ENCODE peak calls at places on chromosomes 16 and 17, in six cellular contexts. One of them, this sample, is unnamed.
A peak's percentile ranks its signal among the peaks of the same experiment; 100 is the strongest.

GRCh38 chr16:28210264-28210663 is 1.5 kb downstream of the XPO6 start:
- DNase-seq in endothelial cell of umbilical vein: peak; percentile 32
- DNase-seq in K562: no peak
- DNase-seq in HepG2: no peak
- DNase-seq in GM12878: no peak
- DNase-seq in A549: no peak
- DNase-seq in this sample: no peak

GRCh38 chr16:19008245-19008644 is 24.5 kb downstream of the TMC7 start:
- DNase-seq in K562: no peak
- DNase-seq in HepG2: peak; percentile 71
- DNase-seq in endothelial cell of umbilical vein: no peak
- DNase-seq in A549: no peak
- DNase-seq in GM12878: no peak
- DNase-seq in this sample: no peak

GRCh38 chr17:1714980-1715802 is 5.0 kb upstream of the TLCD2 start:
- DNase-seq in K562: peak; percentile 61
- DNase-seq in HepG2: peak; percentile 84
- DNase-seq in GM12878: no peak
- DNase-seq in A549: peak; percentile 91
- DNase-seq in endothelial cell of umbilical vein: peak; percentile 83
- DNase-seq in this sample: peak; percentile 52

GRCh38 chr17:76670020-76670707 is 26.6 kb upstream of the ST6GALNAC1 start:
- DNase-seq in HepG2: no peak
- DNase-seq in K562: no peak
- DNase-seq in endothelial cell of umbilical vein: peak; percentile 25
- DNase-seq in A549: no peak
- DNase-seq in GM12878: no peak
- DNase-seq in this sample: no peak

GRCh38 chr17:77117415-77117814 is 23.4 kb upstream of the SEC14L1 start:
- DNase-seq in endothelial cell of umbilical vein: no peak
- DNase-seq in K562: no peak
- DNase-seq in A549: no peak
- DNase-seq in GM12878: no peak
- DNase-seq in HepG2: no peak
- DNase-seq in this sample: no peak

GRCh38 chr16:30004811-30005242 is 6.0 kb downstream of the DOC2A start:
- DNase-seq in endothelial cell of umbilical vein: no peak
- DNase-seq in GM12878: no peak
- DNase-seq in A549: no peak
- DNase-seq in HepG2: no peak
- DNase-seq in K562: no peak
- DNase-seq in this sample: no peak

GRCh38 chr16:68658258-68658973 is 13.3 kb downstream of the CDH3 start:
- DNase-seq in K562: no peak
- DNase-seq in A549: peak; percentile 50
- DNase-seq in HepG2: no peak
- DNase-seq in endothelial cell of umbilical vein: no peak
- DNase-seq in GM12878: no peak
- DNase-seq in this sample: no peak

GRCh38 chr16:65353183-65353582 is 231.3 kb upstream of the CDH11 start:
- DNase-seq in HepG2: no peak
- DNase-seq in K562: no peak
- DNase-seq in endothelial cell of umbilical vein: no peak
- DNase-seq in A549: no peak
- DNase-seq in GM12878: no peak
- DNase-seq in this sample: no peak

GRCh38 chr16:17938546-17938945 is 398.0 kb downstream of the NPIPA8 start:
- DNase-seq in endothelial cell of umbilical vein: no peak
- DNase-seq in GM12878: no peak
- DNase-seq in HepG2: no peak
- DNase-seq in K562: no peak
- DNase-seq in A549: no peak
- DNase-seq in this sample: no peak

GRCh38 chr17:32671891-32672290 is 185.1 kb downstream of the CDK5R1 start:
- DNase-seq in endothelial cell of umbilical vein: peak; percentile 62
- DNase-seq in K562: no peak
- DNase-seq in A549: no peak
- DNase-seq in HepG2: no peak
- DNase-seq in GM12878: no peak
- DNase-seq in this sample: no peak

GRCh38 chr17:74417178-74418045 is 14.5 kb upstream of the GPRC5C start:
- DNase-seq in GM12878: peak; percentile 56
- DNase-seq in HepG2: peak; percentile 89
- DNase-seq in endothelial cell of umbilical vein: no peak
- DNase-seq in A549: peak; percentile 98
- DNase-seq in K562: no peak
- DNase-seq in this sample: peak; percentile 71

GRCh38 chr17:40487371-40488020 is 13.9 kb downstream of the TNS4 start:
- DNase-seq in K562: no peak
- DNase-seq in endothelial cell of umbilical vein: no peak
- DNase-seq in A549: no peak
- DNase-seq in HepG2: no peak
- DNase-seq in GM12878: no peak
- DNase-seq in this sample: no peak

GRCh38 chr17:73645050-73645871 is 1.0 kb upstream of the SDK2 start:
- DNase-seq in endothelial cell of umbilical vein: no peak
- DNase-seq in HepG2: no peak
- DNase-seq in A549: peak; percentile 40
- DNase-seq in GM12878: no peak
- DNase-seq in K562: no peak
- DNase-seq in this sample: no peak

GRCh38 chr16:65113441-65113840 is 8.4 kb downstream of the CDH11 start:
- DNase-seq in HepG2: no peak
- DNase-seq in K562: no peak
- DNase-seq in GM12878: no peak
- DNase-seq in endothelial cell of umbilical vein: no peak
- DNase-seq in A549: no peak
- DNase-seq in this sample: no peak

GRCh38 chr17:38910325-38910724 is 15.1 kb upstream of the LASP1NB start:
- DNase-seq in endothelial cell of umbilical vein: no peak
- DNase-seq in A549: no peak
- DNase-seq in GM12878: no peak
- DNase-seq in HepG2: no peak
- DNase-seq in K562: peak; percentile 30
- DNase-seq in this sample: no peak

GRCh38 chr17:82248815-82249638 is 20.2 kb downstream of the SLC16A3 start:
- DNase-seq in endothelial cell of umbilical vein: no peak
- DNase-seq in A549: no peak
- DNase-seq in K562: no peak
- DNase-seq in GM12878: no peak
- DNase-seq in HepG2: no peak
- DNase-seq in this sample: no peak

GRCh38 chr17:9233271-9233599 is 211.9 kb downstream of the NTN1 start:
- DNase-seq in A549: no peak
- DNase-seq in GM12878: no peak
- DNase-seq in endothelial cell of umbilical vein: no peak
- DNase-seq in HepG2: no peak
- DNase-seq in K562: no peak
- DNase-seq in this sample: no peak

GRCh38 chr17:50935201-50936124 is 69.3 kb upstream of the TOB1 start:
- DNase-seq in endothelial cell of umbilical vein: no peak
- DNase-seq in GM12878: no peak
- DNase-seq in K562: no peak
- DNase-seq in A549: peak; percentile 97
- DNase-seq in HepG2: peak; percentile 63
- DNase-seq in this sample: no peak

GRCh38 chr17:78853926-78854394 is 13.3 kb upstream of the USP36 start:
- DNase-seq in A549: no peak
- DNase-seq in GM12878: no peak
- DNase-seq in HepG2: no peak
- DNase-seq in K562: peak; percentile 52
- DNase-seq in endothelial cell of umbilical vein: no peak
- DNase-seq in this sample: no peak

GRCh38 chr17:28916302-28916934 is 13.5 kb upstream of the DHRS13 start:
- DNase-seq in GM12878: no peak
- DNase-seq in endothelial cell of umbilical vein: peak; percentile 50
- DNase-seq in A549: peak; percentile 63
- DNase-seq in HepG2: peak; percentile 38
- DNase-seq in K562: peak; percentile 44
- DNase-seq in this sample: peak; percentile 58
- TF ChIP-seq CTCF in GM12878: peak; percentile 55
- TF ChIP-seq CTCF in endothelial cell of umbilical vein: peak; percentile 46
- TF ChIP-seq CTCF in A549: peak; percentile 77
- TF ChIP-seq CTCF in HepG2: peak; percentile 79
- TF ChIP-seq CTCF in K562: peak; percentile 82
- TF ChIP-seq CTCF in this sample: peak; percentile 67

GRCh38 chr16:72961863-72962262 is 86.1 kb downstream of the ZFHX3 start:
- DNase-seq in K562: no peak
- DNase-seq in endothelial cell of umbilical vein: no peak
- DNase-seq in GM12878: no peak
- DNase-seq in A549: no peak
- DNase-seq in HepG2: no peak
- DNase-seq in this sample: no peak

GRCh38 chr16:72961115-72961832 is 86.7 kb downstream of the ZFHX3 start:
- DNase-seq in HepG2: no peak
- DNase-seq in endothelial cell of umbilical vein: no peak
- DNase-seq in GM12878: no peak
- DNase-seq in K562: peak; percentile 27
- DNase-seq in A549: peak; percentile 32
- DNase-seq in this sample: peak; percentile 47

GRCh38 chr16:72962347-72962746 is 85.6 kb downstream of the ZFHX3 start:
- DNase-seq in endothelial cell of umbilical vein: no peak
- DNase-seq in HepG2: no peak
- DNase-seq in K562: no peak
- DNase-seq in A549: no peak
- DNase-seq in GM12878: no peak
- DNase-seq in this sample: no peak

GRCh38 chr16:72963508-72963907 is 84.4 kb downstream of the ZFHX3 start:
- DNase-seq in HepG2: no peak
- DNase-seq in A549: no peak
- DNase-seq in K562: no peak
- DNase-seq in GM12878: no peak
- DNase-seq in endothelial cell of umbilical vein: no peak
- DNase-seq in this sample: no peak

GRCh38 chr16:72963921-72964320 is 84.0 kb downstream of the ZFHX3 start:
- DNase-seq in GM12878: no peak
- DNase-seq in endothelial cell of umbilical vein: no peak
- DNase-seq in A549: no peak
- DNase-seq in HepG2: no peak
- DNase-seq in K562: no peak
- DNase-seq in this sample: no peak
- TF ChIP-seq MYC in GM12878: no peak
- TF ChIP-seq MYC in endothelial cell of umbilical vein: no peak
- TF ChIP-seq MYC in A549: no peak
- TF ChIP-seq MYC in HepG2: no peak
- TF ChIP-seq MYC in K562: no peak
- TF ChIP-seq MYC in this sample: no peak

GRCh38 chr16:49283376-49284049 is 1.9 kb upstream of the CBLN1 start:
- DNase-seq in endothelial cell of umbilical vein: no peak
- DNase-seq in GM12878: no peak
- DNase-seq in HepG2: no peak
- DNase-seq in K562: no peak
- DNase-seq in A549: no peak
- DNase-seq in this sample: no peak
- TF ChIP-seq POLR2A in endothelial cell of umbilical vein: no peak
- TF ChIP-seq POLR2A in GM12878: no peak
- TF ChIP-seq POLR2A in HepG2: no peak
- TF ChIP-seq POLR2A in K562: no peak
- TF ChIP-seq POLR2A in A549: no peak
- TF ChIP-seq POLR2A in this sample: no peak

GRCh38 chr16:89573826-89574680 is 1.5 kb upstream of the CPNE7 start:
- DNase-seq in HepG2: no peak
- DNase-seq in K562: no peak
- DNase-seq in A549: no peak
- DNase-seq in GM12878: no peak
- DNase-seq in endothelial cell of umbilical vein: no peak
- DNase-seq in this sample: no peak

GRCh38 chr16:89575247-89576172 is at the start of gene CPNE7:
- DNase-seq in endothelial cell of umbilical vein: no peak
- DNase-seq in A549: peak; percentile 60
- DNase-seq in HepG2: no peak
- DNase-seq in K562: peak; percentile 79
- DNase-seq in GM12878: no peak
- DNase-seq in this sample: no peak

GRCh38 chr16:89572478-89573205 is 2.9 kb upstream of the CPNE7 start:
- DNase-seq in K562: no peak
- DNase-seq in endothelial cell of umbilical vein: no peak
- DNase-seq in HepG2: peak; percentile 73
- DNase-seq in A549: no peak
- DNase-seq in GM12878: no peak
- DNase-seq in this sample: no peak

GRCh38 chr16:89576173-89577054 is 856 bp downstream of the CPNE7 start:
- DNase-seq in A549: no peak
- DNase-seq in GM12878: no peak
- DNase-seq in endothelial cell of umbilical vein: no peak
- DNase-seq in K562: peak; percentile 43
- DNase-seq in HepG2: no peak
- DNase-seq in this sample: no peak

DNA sequence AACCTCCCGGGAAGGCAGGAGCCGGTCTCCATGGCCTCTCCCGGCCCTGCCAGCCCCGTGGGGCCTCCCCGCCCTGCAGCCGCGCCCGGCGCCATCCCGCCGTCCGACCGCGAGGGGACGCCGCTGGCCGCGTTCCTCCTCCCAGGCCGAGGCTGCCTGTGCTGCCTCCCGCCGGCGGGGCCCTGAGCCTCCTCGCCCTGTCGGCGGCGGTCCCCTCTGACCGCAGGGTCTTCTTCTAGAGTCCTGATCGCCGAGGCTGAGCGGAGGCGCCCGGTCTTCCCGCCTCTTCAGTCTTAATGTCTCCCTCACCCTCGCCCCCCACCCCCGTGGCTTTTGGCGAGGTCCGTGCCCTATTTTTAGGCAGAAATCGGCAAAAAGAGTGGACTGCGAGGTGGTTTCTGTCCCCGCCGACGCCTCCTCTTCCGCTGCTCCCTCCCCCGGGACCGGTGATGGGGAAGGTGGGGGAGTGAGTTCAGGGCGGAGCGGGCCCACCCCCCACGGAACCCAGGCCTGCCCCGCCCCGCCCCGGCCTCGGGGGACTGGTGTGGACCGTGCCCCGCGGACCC is 794 bp upstream of the CPNE7 start:
- DNase-seq in A549: peak; percentile 92
- DNase-seq in GM12878: no peak
- DNase-seq in K562: peak; percentile 86
- DNase-seq in endothelial cell of umbilical vein: peak; percentile 63
- DNase-seq in HepG2: no peak
- DNase-seq in this sample: peak; percentile 86
- TF ChIP-seq CTCF in A549: peak; percentile 90
- TF ChIP-seq CTCF in GM12878: peak; percentile 66
- TF ChIP-seq CTCF in K562: peak; percentile 97
- TF ChIP-seq CTCF in endothelial cell of umbilical vein: peak; percentile 83
- TF ChIP-seq CTCF in HepG2: no peak
- TF ChIP-seq CTCF in this sample: peak; percentile 63

This sample was measured in NB4.